ENCODE peak calls at places on chromosomes 11 and 22, in seven cellular contexts. One of them, this sample, is unnamed.

GRCh38 chr22:27124336-27125023 is 467.1 kb downstream of the MIAT start:
- DNase-seq in tibial artery: peak; percentile 50
- DNase-seq in endothelial cell: no peak
- DNase-seq in thoracic aorta: no peak
- DNase-seq in A549: no peak
- DNase-seq in uterus: no peak
- DNase-seq in lung: no peak
- DNase-seq in this sample: no peak

GRCh38 chr11:104946907-104947306 is 21.5 kb downstream of the CASP4 start:
- DNase-seq in thoracic aorta: no peak
- DNase-seq in uterus: no peak
- DNase-seq in lung: no peak
- DNase-seq in A549: peak; percentile 45
- DNase-seq in endothelial cell: peak; percentile 8
- DNase-seq in tibial artery: no peak
- DNase-seq in this sample: no peak

GRCh38 chr11:36002196-36002595 is 58.3 kb downstream of the LDLRAD3 start:
- DNase-seq in A549: no peak
- DNase-seq in lung: no peak
- DNase-seq in endothelial cell: no peak
- DNase-seq in tibial artery: no peak
- DNase-seq in uterus: no peak
- DNase-seq in thoracic aorta: no peak
- DNase-seq in this sample: no peak

GRCh38 chr11:19367051-19367709 is 126.4 kb upstream of the E2F8 start:
- DNase-seq in lung: no peak
- DNase-seq in uterus: no peak
- DNase-seq in A549: no peak
- DNase-seq in thoracic aorta: no peak
- DNase-seq in tibial artery: peak; percentile 81
- DNase-seq in endothelial cell: no peak
- DNase-seq in this sample: no peak

GRCh38 chr11:22338465-22338810 is 257 bp downstream of the SLC17A6 start:
- DNase-seq in tibial artery: no peak
- DNase-seq in thoracic aorta: no peak
- DNase-seq in A549: no peak
- DNase-seq in uterus: no peak
- DNase-seq in lung: no peak
- DNase-seq in endothelial cell: no peak
- DNase-seq in this sample: no peak

GRCh38 chr11:57772562-57772961 is 11.0 kb downstream of the CTNND1 start:
- DNase-seq in tibial artery: no peak
- DNase-seq in uterus: no peak
- DNase-seq in endothelial cell: no peak
- DNase-seq in thoracic aorta: no peak
- DNase-seq in A549: no peak
- DNase-seq in lung: no peak
- DNase-seq in this sample: no peak

GRCh38 chr11:121067026-121067425 is 34.0 kb upstream of the TECTA start:
- DNase-seq in A549: no peak
- DNase-seq in endothelial cell: no peak
- DNase-seq in uterus: no peak
- DNase-seq in thoracic aorta: no peak
- DNase-seq in tibial artery: no peak
- DNase-seq in lung: no peak
- DNase-seq in this sample: no peak

GRCh38 chr11:87397250-87397649 is 359.5 kb downstream of the TMEM135 start:
- DNase-seq in endothelial cell: no peak
- DNase-seq in uterus: no peak
- DNase-seq in tibial artery: no peak
- DNase-seq in thoracic aorta: no peak
- DNase-seq in A549: no peak
- DNase-seq in lung: no peak
- DNase-seq in this sample: no peak

GRCh38 chr11:102799656-102800339 is 1.8 kb upstream of the MMP1 start:
- DNase-seq in endothelial cell: no peak
- DNase-seq in uterus: no peak
- DNase-seq in thoracic aorta: no peak
- DNase-seq in A549: no peak
- DNase-seq in lung: no peak
- DNase-seq in tibial artery: no peak
- DNase-seq in this sample: no peak

GRCh38 chr11:130076774-130077481 is 7.2 kb downstream of the APLP2 start:
- DNase-seq in endothelial cell: no peak
- DNase-seq in tibial artery: no peak
- DNase-seq in lung: no peak
- DNase-seq in thoracic aorta: no peak
- DNase-seq in uterus: no peak
- DNase-seq in A549: no peak
- DNase-seq in this sample: no peak

GRCh38 chr11:103906291-103906850 is 130.1 kb upstream of the DDI1 start:
- DNase-seq in tibial artery: no peak
- DNase-seq in A549: no peak
- DNase-seq in endothelial cell: no peak
- DNase-seq in thoracic aorta: no peak
- DNase-seq in lung: no peak
- DNase-seq in uterus: no peak
- DNase-seq in this sample: no peak

GRCh38 chr11:119484741-119485605 is 62.0 kb upstream of the THY1 start:
- DNase-seq in lung: no peak
- DNase-seq in A549: no peak
- DNase-seq in endothelial cell: peak; percentile 36
- DNase-seq in tibial artery: peak; percentile 16
- DNase-seq in thoracic aorta: no peak
- DNase-seq in uterus: peak; percentile 8
- DNase-seq in this sample: no peak

GRCh38 chr22:49305215-49305965 is 522.3 kb downstream of the BRD1 start:
- DNase-seq in thoracic aorta: no peak
- DNase-seq in tibial artery: peak; percentile 19
- DNase-seq in uterus: peak; percentile 22
- DNase-seq in A549: peak; percentile 49
- DNase-seq in lung: peak; percentile 51
- DNase-seq in endothelial cell: peak; percentile 98
- DNase-seq in this sample: peak; percentile 40

DNA sequence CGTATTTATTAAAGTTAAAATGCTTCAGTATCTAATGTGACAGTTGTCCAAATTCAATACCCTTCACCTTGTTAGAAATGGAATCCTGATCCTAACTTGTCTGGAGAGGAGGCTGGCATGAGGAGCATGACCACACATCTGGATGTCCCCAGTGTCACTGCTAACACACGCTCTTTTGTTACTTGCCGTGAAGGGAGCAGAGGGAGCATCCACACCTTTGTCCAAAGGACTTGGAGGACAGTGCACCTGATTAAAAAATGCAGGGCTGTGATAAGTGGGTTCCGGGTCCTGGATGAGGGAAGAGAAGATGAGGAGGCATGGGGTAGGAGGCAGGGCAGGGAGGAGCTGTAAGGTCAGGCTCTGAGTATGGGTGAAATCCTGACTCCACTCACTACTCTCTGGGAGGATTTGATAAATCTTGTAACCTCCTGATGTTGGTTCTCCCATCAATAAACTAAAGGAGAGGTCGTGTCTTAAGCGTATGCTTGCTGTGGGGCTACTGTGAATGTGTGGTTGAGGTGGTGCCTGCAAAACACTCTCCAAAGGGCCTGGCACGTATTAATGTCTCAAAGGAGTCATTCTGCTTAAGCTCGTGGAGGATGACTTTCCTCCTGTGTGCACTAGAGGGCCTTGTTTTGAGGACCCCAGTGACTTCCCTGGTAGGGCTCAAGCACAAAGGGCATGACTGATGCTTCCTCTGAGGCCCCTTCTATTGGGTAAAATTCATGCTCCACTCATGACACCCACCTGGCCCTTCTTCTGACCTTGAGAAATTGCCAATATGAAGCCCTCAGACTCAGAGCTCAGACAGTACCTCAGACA is 16.8 kb upstream of the IGLL5 start:
- DNase-seq in endothelial cell: no peak
- DNase-seq in A549: no peak
- DNase-seq in tibial artery: no peak
- DNase-seq in thoracic aorta: no peak
- DNase-seq in uterus: no peak
- DNase-seq in lung: no peak
- DNase-seq in this sample: no peak
- TF ChIP-seq CTCF in endothelial cell: peak; percentile 28
- TF ChIP-seq CTCF in A549: no peak
- TF ChIP-seq CTCF in tibial artery: no peak
- TF ChIP-seq CTCF in thoracic aorta: no peak
- TF ChIP-seq CTCF in uterus: no peak
- TF ChIP-seq CTCF in lung: no peak
- TF ChIP-seq CTCF in this sample: no peak

GRCh38 chr11:96520939-96521338 is 131.1 kb downstream of the JRKL start:
- DNase-seq in thoracic aorta: no peak
- DNase-seq in endothelial cell: no peak
- DNase-seq in lung: no peak
- DNase-seq in tibial artery: no peak
- DNase-seq in uterus: no peak
- DNase-seq in A549: no peak
- DNase-seq in this sample: no peak

GRCh38 chr11:96530473-96530872 is 140.7 kb downstream of the JRKL start:
- DNase-seq in tibial artery: no peak
- DNase-seq in uterus: no peak
- DNase-seq in lung: no peak
- DNase-seq in A549: no peak
- DNase-seq in thoracic aorta: no peak
- DNase-seq in endothelial cell: no peak
- DNase-seq in this sample: no peak

GRCh38 chr11:96524475-96524874 is 134.7 kb downstream of the JRKL start:
- DNase-seq in uterus: no peak
- DNase-seq in lung: no peak
- DNase-seq in endothelial cell: no peak
- DNase-seq in thoracic aorta: no peak
- DNase-seq in tibial artery: no peak
- DNase-seq in A549: no peak
- DNase-seq in this sample: no peak
- TF ChIP-seq CTCF in uterus: no peak
- TF ChIP-seq CTCF in lung: no peak
- TF ChIP-seq CTCF in endothelial cell: no peak
- TF ChIP-seq CTCF in thoracic aorta: no peak
- TF ChIP-seq CTCF in tibial artery: no peak
- TF ChIP-seq CTCF in A549: no peak
- TF ChIP-seq CTCF in this sample: no peak

DNA sequence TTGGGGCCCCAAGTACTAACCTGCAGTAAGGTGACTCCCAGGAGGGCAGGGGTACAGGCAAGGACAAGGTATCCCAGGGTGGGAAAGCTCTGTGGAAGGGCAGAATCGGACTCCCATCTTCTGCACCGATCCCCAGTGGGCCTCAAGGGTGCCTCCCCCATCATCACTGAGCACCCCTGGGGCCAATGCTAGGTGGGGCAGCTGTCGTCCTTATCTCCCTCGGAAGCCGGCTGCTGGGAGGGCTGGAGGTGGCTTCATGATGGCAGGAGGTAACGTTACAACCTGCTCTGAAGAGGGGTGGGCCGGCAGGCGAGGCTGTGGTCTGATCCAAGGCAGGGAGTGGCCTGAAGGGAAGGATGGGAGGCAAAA is 87.6 kb upstream of the LINC01488 start:
- DNase-seq in thoracic aorta: no peak
- DNase-seq in A549: no peak
- DNase-seq in tibial artery: no peak
- DNase-seq in lung: no peak
- DNase-seq in endothelial cell: no peak
- DNase-seq in uterus: no peak
- DNase-seq in this sample: no peak
- TF ChIP-seq CTCF in thoracic aorta: no peak
- TF ChIP-seq CTCF in A549: no peak
- TF ChIP-seq CTCF in tibial artery: no peak
- TF ChIP-seq CTCF in lung: no peak
- TF ChIP-seq CTCF in endothelial cell: no peak
- TF ChIP-seq CTCF in uterus: no peak
- TF ChIP-seq CTCF in this sample: no peak

GRCh38 chr11:12235549-12235944 is 125.2 kb downstream of the MICAL2 start:
- DNase-seq in endothelial cell: no peak
- DNase-seq in A549: peak; percentile 38
- DNase-seq in lung: no peak
- DNase-seq in thoracic aorta: no peak
- DNase-seq in tibial artery: no peak
- DNase-seq in uterus: no peak
- DNase-seq in this sample: no peak
- TF ChIP-seq CTCF in endothelial cell: no peak
- TF ChIP-seq CTCF in A549: no peak
- TF ChIP-seq CTCF in lung: no peak
- TF ChIP-seq CTCF in thoracic aorta: no peak
- TF ChIP-seq CTCF in tibial artery: no peak
- TF ChIP-seq CTCF in uterus: no peak
- TF ChIP-seq CTCF in this sample: no peak

DNA sequence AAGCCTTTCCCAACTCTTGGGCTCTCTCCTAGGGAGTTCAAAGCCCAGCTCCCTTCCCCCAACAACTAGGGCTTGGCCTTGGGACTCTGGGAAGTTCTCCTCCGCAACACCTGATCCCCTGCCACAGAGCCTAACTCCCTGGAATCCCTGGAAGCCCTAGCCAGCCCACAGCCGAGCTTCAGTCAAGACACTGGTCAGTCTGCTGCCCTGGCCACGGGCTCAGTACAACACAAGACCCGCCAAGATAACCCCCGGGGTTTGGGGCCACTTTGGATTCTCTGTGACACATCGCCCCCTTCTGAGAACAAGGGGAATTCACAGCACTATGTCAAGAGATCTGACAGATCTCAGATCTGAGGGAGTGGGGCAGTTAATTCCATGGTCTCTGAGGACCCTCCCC is 58.3 kb downstream of the SLC22A12 start:
- DNase-seq in thoracic aorta: no peak
- DNase-seq in endothelial cell: peak; percentile 43
- DNase-seq in uterus: no peak
- DNase-seq in lung: no peak
- DNase-seq in tibial artery: no peak
- DNase-seq in A549: peak; percentile 39
- DNase-seq in this sample: no peak
- TF ChIP-seq CTCF in thoracic aorta: no peak
- TF ChIP-seq CTCF in endothelial cell: peak; percentile 55
- TF ChIP-seq CTCF in uterus: peak; percentile 47
- TF ChIP-seq CTCF in lung: no peak
- TF ChIP-seq CTCF in tibial artery: no peak
- TF ChIP-seq CTCF in A549: peak; percentile 49
- TF ChIP-seq CTCF in this sample: no peak

GRCh38 chr22:46508391-46508999 is 28.9 kb downstream of the CELSR1 start:
- DNase-seq in A549: no peak
- DNase-seq in endothelial cell: no peak
- DNase-seq in tibial artery: no peak
- DNase-seq in lung: no peak
- DNase-seq in thoracic aorta: no peak
- DNase-seq in uterus: no peak
- DNase-seq in this sample: no peak
- TF ChIP-seq CTCF in A549: no peak
- TF ChIP-seq CTCF in endothelial cell: no peak
- TF ChIP-seq CTCF in tibial artery: no peak
- TF ChIP-seq CTCF in lung: no peak
- TF ChIP-seq CTCF in thoracic aorta: no peak
- TF ChIP-seq CTCF in uterus: no peak
- TF ChIP-seq CTCF in this sample: no peak

DNA sequence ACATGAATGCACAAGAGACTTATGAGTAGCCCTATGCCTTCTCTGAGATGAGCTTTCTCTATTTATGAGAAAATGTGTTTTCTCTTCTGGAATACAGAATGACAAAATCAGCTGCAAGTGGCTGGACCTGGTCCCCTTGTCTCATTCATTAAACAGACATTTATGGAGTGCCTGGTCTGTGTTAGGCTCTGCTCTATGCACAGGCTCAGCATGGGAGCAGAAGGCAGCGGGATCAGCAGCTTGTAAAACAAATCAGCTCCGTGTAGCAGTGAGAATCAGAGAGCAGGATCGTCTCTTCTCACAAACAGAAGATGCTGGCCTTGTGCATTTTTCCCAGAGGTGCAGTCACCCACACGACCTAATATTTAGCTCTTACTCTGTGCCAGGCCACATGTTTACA is 47.6 kb upstream of the GALNT18 start:
- DNase-seq in tibial artery: no peak
- DNase-seq in A549: no peak
- DNase-seq in uterus: no peak
- DNase-seq in lung: no peak
- DNase-seq in endothelial cell: no peak
- DNase-seq in thoracic aorta: no peak
- DNase-seq in this sample: no peak
- TF ChIP-seq CTCF in tibial artery: no peak
- TF ChIP-seq CTCF in A549: no peak
- TF ChIP-seq CTCF in uterus: no peak
- TF ChIP-seq CTCF in lung: no peak
- TF ChIP-seq CTCF in endothelial cell: no peak
- TF ChIP-seq CTCF in thoracic aorta: no peak
- TF ChIP-seq CTCF in this sample: no peak

This sample was measured in omental fat pad.